ENCODE peak calls at places on chromosome 1, in eight cellular contexts. Z is tibial nerve, E is neuronal stem cell, R is ascending aorta, D is sigmoid colon, A is pancreas, O is adrenal gland, J is esophagus squamous epithelium. L is an unnamed sample. For H3K4me1, the result is how much of the 10 kb centered on the place peaks cover.

GRCh38 chr1:227886503-227886961 is 61.2 kb downstream of the WNT9A start:
- DNase-seq in R (peak), D (peak), O (peak), E (no peak), Z (no peak), J (no peak), A (no peak), L (peak)

GRCh38 chr1:24714859-24715520 is 30.3 kb upstream of the CLIC4 start:
- DNase-seq in O (peak), R (peak), A (no peak), D (peak), J (no peak), E (no peak), Z (no peak), L (no peak)

GRCh38 chr1:153540394-153541361 is at the start of gene S100A5:
- DNase-seq in J (no peak), D (peak), E (no peak), R (no peak), O (no peak), Z (no peak), A (no peak), L (no peak)

GRCh38 chr1:55670331-55671082 is 455.3 kb upstream of the USP24 start:
- DNase-seq in Z (no peak), D (no peak), E (no peak), O (no peak), J (no peak), A (no peak), R (no peak), L (no peak)

GRCh38 chr1:42529724-42530161 is 66.7 kb downstream of the CCDC30 start:
- DNase-seq in J (no peak), D (no peak), O (no peak), R (no peak), Z (no peak), A (no peak), E (no peak), L (no peak)

GRCh38 chr1:100971021-100971420 is 54.6 kb downstream of the DPH5 start:
- DNase-seq in O (no peak), J (no peak), Z (no peak), R (no peak), E (no peak), D (no peak), A (no peak), L (no peak)

GRCh38 chr1:40899230-40899870 is 37.2 kb upstream of the CITED4 start:
- DNase-seq in R (no peak), E (no peak), D (no peak), O (no peak), Z (no peak), A (peak), J (no peak), L (peak)

GRCh38 chr1:58717979-58718378 is 18.1 kb upstream of the MYSM1 start:
- DNase-seq in O (no peak), A (no peak), R (no peak), Z (no peak), E (no peak), D (no peak), J (no peak), L (no peak)

GRCh38 chr1:100862591-100862990 is 32.1 kb downstream of the EXTL2 start:
- DNase-seq in R (no peak), E (no peak), O (no peak), J (no peak), Z (no peak), D (no peak), A (no peak), L (no peak)

GRCh38 chr1:228368801-228369607 is 37.6 kb downstream of the TRIM11 start:
- DNase-seq in R (no peak), D (peak), E (no peak), Z (no peak), J (no peak), A (no peak), O (peak), L (no peak)

GRCh38 chr1:64038965-64039926 is 164.2 kb upstream of the UBE2U start:
- DNase-seq in A (peak), J (no peak), Z (peak), D (peak), R (peak), E (no peak), O (peak), L (no peak)

GRCh38 chr1:52056937-52057231 is 789 bp downstream of the BTF3L4 start:
- DNase-seq in R (no peak), Z (no peak), O (no peak), J (no peak), E (no peak), D (no peak), A (no peak), L (no peak)

GRCh38 chr1:211352985-211353515 is 26.4 kb downstream of the TRAF5 start:
- DNase-seq in O (peak), Z (no peak), R (no peak), A (peak), E (no peak), D (no peak), J (peak), L (peak)

GRCh38 chr1:4971666-4972065 is 317.3 kb downstream of the AJAP1 start:
- DNase-seq in J (no peak), A (no peak), E (no peak), R (peak), Z (no peak), O (no peak), D (no peak), L (no peak)

GRCh38 chr1:38071530-38072266 is 25.1 kb upstream of the POU3F1 start:
- DNase-seq in Z (no peak), E (no peak), O (no peak), D (no peak), J (no peak), R (no peak), A (no peak), L (no peak)

GRCh38 chr1:223456747-223457146 is 63.5 kb downstream of the CCDC185 start:
- DNase-seq in J (no peak), E (no peak), R (no peak), D (no peak), O (no peak), Z (no peak), A (no peak), L (no peak)

GRCh38 chr1:51906306-51907078 is 28.0 kb upstream of the NRDC start:
- DNase-seq in J (no peak), D (no peak), O (no peak), Z (no peak), E (no peak), A (no peak), R (no peak), L (no peak)

GRCh38 chr1:160739098-160739511 is at the start of gene SLAMF7:
- DNase-seq in A (no peak), J (no peak), Z (peak), E (no peak), R (no peak), D (no peak), O (no peak), L (no peak)

GRCh38 chr1:59815892-59816291 is 1.1 kb downstream of the HOOK1 start:
- DNase-seq in D (no peak), E (no peak), J (no peak), A (no peak), O (no peak), Z (no peak), R (no peak), L (no peak)

GRCh38 chr1:93324486-93325464 is 20.9 kb upstream of the DR1 start:
- DNase-seq in A (no peak), J (no peak), D (no peak), E (no peak), R (no peak), O (no peak), Z (no peak), L (no peak)

GRCh38 chr1:179079113-179079761 is 2.6 kb upstream of the TOR3A start:
- DNase-seq in J (no peak), R (peak), Z (peak), A (peak), E (peak), D (peak), O (peak), L (peak)

GRCh38 chr1:161037661-161038522 is 872 bp downstream of the TSTD1 start:
- DNase-seq in R (no peak), D (no peak), A (peak), J (no peak), Z (no peak), O (no peak), E (peak), L (peak)

GRCh38 chr1:167332503-167332902 is 111.8 kb downstream of the POU2F1 start:
- DNase-seq in E (no peak), D (no peak), J (no peak), O (no peak), R (no peak), Z (no peak), A (no peak), L (no peak)
- H3K4me1 ChIP-seq in E (under half), D (under half), J (under half), O (under half), R (under half), Z (under half), A (under half), L (under half)

GRCh38 chr1:226660410-226661182 is 78.5 kb downstream of the ITPKB start:
- DNase-seq in J (no peak), A (no peak), D (no peak), E (no peak), Z (no peak), O (no peak), R (no peak), L (no peak)

GRCh38 chr1:226659641-226660040 is 79.4 kb downstream of the ITPKB start:
- DNase-seq in Z (no peak), J (no peak), R (no peak), O (no peak), A (no peak), E (no peak), D (peak), L (no peak)

GRCh38 chr1:226661965-226662364 is 77.1 kb downstream of the ITPKB start:
- DNase-seq in J (no peak), O (no peak), R (no peak), Z (no peak), A (no peak), E (no peak), D (no peak), L (no peak)

GRCh38 chr1:226662704-226663326 is 76.3 kb downstream of the ITPKB start:
- DNase-seq in R (peak), E (no peak), A (peak), J (peak), Z (peak), D (peak), O (peak), L (peak)

DNA sequence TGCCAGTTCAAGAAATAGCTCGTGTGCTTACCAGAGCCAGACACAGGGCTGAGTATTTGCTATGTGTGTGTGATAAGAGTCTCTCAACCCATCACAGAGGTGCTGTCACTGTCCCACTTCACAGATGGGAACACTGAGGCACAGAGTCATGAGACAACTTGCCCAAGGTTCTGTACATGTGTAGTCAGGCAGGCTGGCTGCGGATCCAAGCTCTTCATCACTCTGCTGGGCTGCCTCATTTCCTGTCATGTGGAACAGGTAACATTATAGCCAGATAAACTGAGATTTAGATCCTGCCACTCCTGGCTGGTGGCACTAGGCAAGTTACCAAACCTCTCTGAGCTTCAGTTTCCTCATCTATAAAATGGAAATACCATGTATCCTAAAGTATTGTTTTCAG is 77.8 kb downstream of the ITPKB start:
- DNase-seq in E (no peak), Z (no peak), A (no peak), O (no peak), J (no peak), D (no peak), R (no peak), L (no peak)
- H3K4me1 ChIP-seq in E (under half), Z (half or more), A (under half), O (half or more), J (under half), D (under half), R (half or more), L (under half)

GRCh38 chr1:221855156-221855555 is 113.3 kb upstream of the DUSP10 start:
- DNase-seq in J (no peak), A (no peak), D (no peak), O (no peak), R (no peak), E (no peak), Z (no peak), L (no peak)
- H3K4me1 ChIP-seq in J (under half), A (under half), D (under half), O (under half), R (under half), E (under half), Z (under half), L (under half)

GRCh38 chr1:85277027-85277625 is 694 bp upstream of the BCL10 start:
- DNase-seq in Z (no peak), D (no peak), J (no peak), R (no peak), E (no peak), O (peak), A (no peak), L (no peak)
- H3K4me1 ChIP-seq in Z (under half), D (under half), J (half or more), R (under half), E (under half), O (under half), A (under half), L (under half)

GRCh38 chr1:94332952-94333351 is 85.2 kb upstream of the ABCD3 start:
- DNase-seq in J (no peak), E (no peak), Z (no peak), O (no peak), A (no peak), D (no peak), R (no peak), L (no peak)

GRCh38 chr1:94335447-94335846 is 82.7 kb upstream of the ABCD3 start:
- DNase-seq in E (no peak), A (no peak), O (no peak), D (no peak), Z (no peak), J (no peak), R (no peak), L (no peak)

GRCh38 chr1:94334156-94334555 is 84.0 kb upstream of the ABCD3 start:
- DNase-seq in O (no peak), A (no peak), E (no peak), J (no peak), Z (no peak), R (no peak), D (no peak), L (no peak)

GRCh38 chr1:94335950-94336349 is 82.2 kb upstream of the ABCD3 start:
- DNase-seq in D (peak), Z (peak), R (peak), E (peak), A (peak), J (peak), O (peak), L (no peak)

GRCh38 chr1:94334764-94335163 is 83.4 kb upstream of the ABCD3 start:
- DNase-seq in D (no peak), E (no peak), A (no peak), R (no peak), Z (no peak), J (no peak), O (no peak), L (no peak)
- H3K4me1 ChIP-seq in D (under half), E (under half), A (under half), R (under half), Z (under half), J (under half), O (under half), L (under half)

GRCh38 chr1:184802739-184803492 is 48.3 kb upstream of the EDEM3 start:
- DNase-seq in A (no peak), O (no peak), D (no peak), R (no peak), E (no peak), Z (no peak), J (no peak), L (no peak)
- H3K4me1 ChIP-seq in A (under half), O (under half), D (under half), R (under half), E (under half), Z (under half), J (under half), L (under half)

GRCh38 chr1:27556781-27557595 is 47.0 kb downstream of the AHDC1 start:
- DNase-seq in D (peak), R (peak), Z (peak), E (peak), A (peak), J (peak), O (peak), L (peak)

GRCh38 chr1:27554777-27555699 is 48.9 kb downstream of the AHDC1 start:
- DNase-seq in A (no peak), R (peak), Z (peak), O (no peak), E (no peak), D (peak), J (no peak), L (no peak)

GRCh38 chr1:27554293-27554692 is 49.7 kb downstream of the AHDC1 start:
- DNase-seq in A (no peak), O (no peak), E (no peak), J (no peak), R (no peak), Z (no peak), D (no peak), L (no peak)

GRCh38 chr1:27556435-27556780 is 47.5 kb downstream of the AHDC1 start:
- DNase-seq in O (no peak), A (no peak), D (no peak), Z (no peak), R (no peak), E (no peak), J (no peak), L (no peak)

GRCh38 chr1:27555700-27556424 is 48.1 kb downstream of the AHDC1 start:
- DNase-seq in O (no peak), J (no peak), D (no peak), Z (peak), A (no peak), E (no peak), R (no peak), L (no peak)
- H3K4me1 ChIP-seq in O (half or more), J (half or more), D (half or more), Z (half or more), A (under half), E (under half), R (half or more), L (under half)

GRCh38 chr1:208206092-208206698 is 38.0 kb downstream of the PLXNA2 start:
- DNase-seq in D (no peak), O (no peak), Z (no peak), J (no peak), A (no peak), E (no peak), R (no peak), L (no peak)
- H3K4me1 ChIP-seq in D (under half), O (under half), Z (under half), J (half or more), A (under half), E (under half), R (half or more), L (under half)

GRCh38 chr1:244840219-244840794 is 4.8 kb downstream of the COX20 start:
- DNase-seq in D (no peak), R (no peak), A (no peak), Z (no peak), E (no peak), J (no peak), O (no peak), L (no peak)
- H3K4me1 ChIP-seq in D (half or more), R (under half), A (under half), Z (under half), E (under half), J (half or more), O (under half), L (under half)

L was measured in breast epithelium.